ENCODE peak calls at places on chromosomes 7 and 10, in ten cellular contexts. K, H, I, N, T, B, D, V, E and Y are unnamed samples.

GRCh38 chr7:73717025-73717807 is 2.3 kb downstream of the STX1A start:
- DNase-seq in K (peak), H (no peak), I (peak), N (no peak), T (no peak), B (no peak), D (no peak), V (no peak), E (no peak), Y (no peak)

GRCh38 chr7:24368161-24368560 is 84.2 kb downstream of the NPY start:
- DNase-seq in K (no peak), H (no peak), I (no peak), N (peak), T (no peak), B (no peak), D (no peak), V (no peak), E (no peak), Y (no peak)

GRCh38 chr7:41592226-41592625 is 110.7 kb downstream of the INHBA start:
- DNase-seq in K (no peak), H (no peak), I (no peak), N (no peak), T (no peak), B (no peak), D (no peak), V (no peak), E (no peak), Y (no peak)

GRCh38 chr7:158842486-158842885 is 13.2 kb upstream of the ESYT2 start:
- DNase-seq in K (no peak), H (no peak), I (no peak), N (no peak), T (no peak), B (no peak), D (no peak), V (no peak), E (no peak), Y (no peak)

GRCh38 chr7:134196439-134196838 is 69.3 kb downstream of the LRGUK start:
- DNase-seq in K (no peak), H (no peak), I (no peak), N (no peak), T (no peak), B (no peak), D (no peak), V (no peak), E (no peak), Y (no peak)

GRCh38 chr7:15011289-15011688 is 108.7 kb upstream of the DGKB start:
- DNase-seq in K (no peak), H (no peak), I (no peak), N (no peak), T (no peak), B (no peak), D (no peak), V (no peak), E (no peak), Y (no peak)

GRCh38 chr7:106736508-106737201 is 75.7 kb upstream of the CCDC71L start:
- DNase-seq in K (peak), H (peak), I (peak), N (peak), T (no peak), B (no peak), D (no peak), V (peak), E (peak), Y (peak)

GRCh38 chr7:106102387-106102966 is 9.6 kb downstream of the SYPL1 start:
- DNase-seq in K (no peak), H (no peak), I (peak), N (no peak), T (no peak), B (no peak), D (no peak), V (no peak), E (no peak), Y (no peak)

GRCh38 chr7:87047-87446 is 105.3 kb upstream of the FAM20C start:
- DNase-seq in K (no peak), H (no peak), I (peak), N (no peak), T (no peak), B (no peak), D (no peak), V (no peak), E (no peak), Y (peak)

GRCh38 chr10:10765017-10765416 is 252.7 kb upstream of the CELF2 start:
- DNase-seq in K (no peak), H (no peak), I (no peak), N (no peak), T (no peak), B (no peak), D (no peak), V (no peak), E (no peak), Y (no peak)

GRCh38 chr10:21532694-21533576 is 1.1 kb upstream of the MLLT10 start:
- DNase-seq in K (no peak), H (no peak), I (no peak), N (no peak), T (no peak), B (no peak), D (peak), V (no peak), E (no peak), Y (no peak)

GRCh38 chr10:97332586-97333350 is 1.8 kb downstream of the FRAT2 start:
- DNase-seq in K (peak), H (peak), I (peak), N (peak), T (peak), B (no peak), D (no peak), V (peak), E (peak), Y (peak)

GRCh38 chr7:128247640-128248194 is 6.6 kb downstream of the LEP start:
- DNase-seq in K (peak), H (peak), I (peak), N (peak), T (no peak), B (no peak), D (no peak), V (no peak), E (no peak), Y (no peak)

GRCh38 chr10:38050212-38050611 is 39.7 kb downstream of the ZNF33A start:
- DNase-seq in K (no peak), H (peak), I (no peak), N (no peak), T (no peak), B (no peak), D (no peak), V (no peak), E (no peak), Y (no peak)

GRCh38 chr10:118204292-118204943 is 137.7 kb downstream of the FAM204A start:
- DNase-seq in K (no peak), H (no peak), I (no peak), N (no peak), T (no peak), B (no peak), D (no peak), V (no peak), E (no peak), Y (no peak)

GRCh38 chr10:62047240-62047897 is 145.9 kb downstream of the ARID5B start:
- DNase-seq in K (peak), H (no peak), I (no peak), N (no peak), T (no peak), B (no peak), D (no peak), V (no peak), E (no peak), Y (no peak)

GRCh38 chr7:151045262-151045661 is 3.1 kb upstream of the ASIC3 start:
- DNase-seq in K (no peak), H (no peak), I (no peak), N (no peak), T (peak), B (no peak), D (no peak), V (no peak), E (no peak), Y (no peak)

GRCh38 chr7:69739906-69740545 is 141.8 kb downstream of the AUTS2 start:
- DNase-seq in K (peak), H (peak), I (peak), N (no peak), T (peak), B (no peak), D (no peak), V (peak), E (no peak), Y (no peak)

GRCh38 chr10:35465601-35466140 is 129.4 kb downstream of the CCNY start:
- DNase-seq in K (no peak), H (no peak), I (no peak), N (no peak), T (no peak), B (no peak), D (no peak), V (no peak), E (no peak), Y (no peak)

GRCh38 chr7:141072548-141073172 is 1.2 kb upstream of the TMEM178B start:
- DNase-seq in K (peak), H (peak), I (peak), N (peak), T (peak), B (no peak), D (no peak), V (no peak), E (peak), Y (peak)

GRCh38 chr7:36707922-36708321 is 16.4 kb downstream of the AOAH start:
- DNase-seq in K (no peak), H (no peak), I (no peak), N (no peak), T (no peak), B (no peak), D (no peak), V (no peak), E (no peak), Y (no peak)

GRCh38 chr7:128831994-128832879 is 2.0 kb downstream of the FLNC start:
- DNase-seq in K (peak), H (peak), I (peak), N (no peak), T (peak), B (no peak), D (peak), V (no peak), E (no peak), Y (peak)

GRCh38 chr7:36279251-36279925 is 110.3 kb upstream of the ANLN start:
- DNase-seq in K (no peak), H (no peak), I (no peak), N (no peak), T (no peak), B (no peak), D (peak), V (no peak), E (no peak), Y (no peak)

GRCh38 chr7:28748934-28749584 is 209.1 kb downstream of the TRIL start:
- DNase-seq in K (peak), H (peak), I (no peak), N (peak), T (peak), B (no peak), D (no peak), V (peak), E (no peak), Y (no peak)

GRCh38 chr7:137441451-137441850 is 97.9 kb upstream of the PTN start:
- DNase-seq in K (peak), H (no peak), I (peak), N (no peak), T (no peak), B (no peak), D (no peak), V (no peak), E (no peak), Y (no peak)

GRCh38 chr7:159247910-159248309 is 103.2 kb upstream of the VIPR2 start:
- DNase-seq in K (no peak), H (no peak), I (no peak), N (no peak), T (no peak), B (no peak), D (no peak), V (no peak), E (no peak), Y (no peak)

GRCh38 chr7:4960363-4960762 is 1.4 kb upstream of the MMD2 start:
- DNase-seq in K (no peak), H (no peak), I (no peak), N (no peak), T (no peak), B (no peak), D (no peak), V (no peak), E (no peak), Y (no peak)

DNA sequence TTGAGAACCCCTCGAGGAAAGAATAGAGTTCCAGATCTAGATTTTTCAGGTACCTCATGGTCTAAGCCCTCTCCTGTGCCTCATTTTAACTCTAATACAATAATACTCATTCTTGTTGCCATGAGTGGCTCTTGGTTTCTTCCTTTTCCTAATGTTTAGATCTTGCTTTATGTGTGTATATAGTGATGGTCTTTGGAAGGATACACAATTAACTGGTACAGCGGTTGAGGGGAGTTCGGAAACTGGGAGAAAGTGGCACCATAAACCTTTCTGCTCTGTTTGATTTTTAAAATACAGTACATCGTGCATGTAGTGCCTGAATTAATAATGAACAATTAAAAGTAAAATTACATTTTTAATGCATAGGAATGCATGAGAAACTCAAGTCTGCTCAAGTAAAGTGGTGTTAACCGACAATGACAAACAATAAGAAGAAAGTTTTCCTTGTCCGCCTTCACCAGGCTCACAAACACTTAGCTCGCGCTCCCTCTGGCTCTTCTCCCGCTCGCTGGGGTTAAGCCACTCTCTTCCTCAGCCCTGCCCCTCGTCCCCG is 386 bp upstream of the EIF4EBP2 start:
- DNase-seq in K (no peak), H (no peak), I (no peak), N (no peak), T (no peak), B (no peak), D (no peak), V (no peak), E (no peak), Y (no peak)
- H3K4me3 ChIP-seq in K (no peak), H (peak), I (peak), N (peak), T (peak), B (peak), D (peak), V (peak), E (peak), Y (peak)

DNA sequence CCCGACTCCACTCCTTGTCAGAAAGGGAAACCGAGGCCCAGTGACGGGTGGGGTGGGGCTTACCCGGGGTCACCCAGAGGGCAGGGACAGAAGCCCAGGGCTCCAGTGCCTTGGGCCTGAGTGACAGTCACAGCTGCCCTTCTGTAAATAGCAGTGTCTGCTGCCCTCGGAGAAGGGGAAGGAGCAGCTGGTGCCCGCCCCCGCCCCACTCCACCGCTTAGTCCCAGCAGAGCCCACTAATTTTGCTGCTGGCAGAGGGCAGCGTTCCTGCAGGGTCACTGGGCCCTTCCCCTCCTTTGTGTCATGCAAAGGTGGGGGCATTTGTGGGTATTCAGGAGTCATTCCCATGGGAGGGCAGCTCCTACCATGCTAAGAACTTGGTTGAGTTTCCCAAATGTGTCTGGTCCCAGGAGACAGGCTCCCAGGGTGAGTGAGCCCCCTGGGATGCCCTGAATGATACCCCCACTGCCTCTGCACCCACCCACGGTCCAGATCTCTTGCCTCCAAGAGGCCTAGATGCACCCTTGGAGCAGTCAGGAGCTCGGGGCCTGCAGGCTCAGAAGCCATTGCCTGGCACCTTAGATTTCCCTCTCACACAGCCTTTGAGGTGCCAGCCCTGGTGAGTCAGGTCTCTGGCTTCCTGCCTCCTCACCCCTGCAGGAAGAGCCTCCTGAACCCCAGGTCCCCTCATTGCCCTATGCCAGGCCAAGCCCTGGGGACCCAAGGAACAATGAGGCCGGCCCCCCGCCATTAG is 17.2 kb downstream of the SH2B2 start:
- DNase-seq in K (no peak), H (no peak), I (no peak), N (peak), T (peak), B (no peak), D (no peak), V (no peak), E (no peak), Y (no peak)
- TF ChIP-seq CTCF in K (no peak), H (no peak), I (no peak), N (no peak), T (no peak), B (no peak), D (no peak), V (no peak), E (no peak), Y (no peak)

GRCh38 chr10:124698560-124699470 is 45.4 kb downstream of the FAM53B start:
- DNase-seq in K (no peak), H (no peak), I (no peak), N (no peak), T (peak), B (no peak), D (no peak), V (no peak), E (no peak), Y (no peak)

GRCh38 chr10:124695259-124695658 is 48.9 kb downstream of the FAM53B start:
- DNase-seq in K (no peak), H (no peak), I (no peak), N (no peak), T (no peak), B (no peak), D (no peak), V (no peak), E (no peak), Y (no peak)

GRCh38 chr10:124697837-124698559 is 46.2 kb downstream of the FAM53B start:
- DNase-seq in K (peak), H (peak), I (no peak), N (no peak), T (peak), B (no peak), D (no peak), V (no peak), E (no peak), Y (no peak)

GRCh38 chr10:124696446-124697392 is 47.5 kb downstream of the FAM53B start:
- DNase-seq in K (no peak), H (no peak), I (no peak), N (no peak), T (peak), B (no peak), D (no peak), V (no peak), E (no peak), Y (no peak)

GRCh38 chr10:124697443-124697836 is 46.7 kb downstream of the FAM53B start:
- DNase-seq in K (no peak), H (no peak), I (no peak), N (no peak), T (peak), B (no peak), D (no peak), V (no peak), E (no peak), Y (no peak)
- H3K4me3 ChIP-seq in K (no peak), H (no peak), I (no peak), N (no peak), T (no peak), B (no peak), D (no peak), V (no peak), E (no peak), Y (no peak)

GRCh38 chr10:15169555-15170407 is 1.3 kb upstream of the NMT2 start:
- DNase-seq in K (no peak), H (no peak), I (no peak), N (no peak), T (peak), B (no peak), D (no peak), V (no peak), E (no peak), Y (no peak)

GRCh38 chr10:15166325-15166724 is 2.2 kb downstream of the NMT2 start:
- DNase-seq in K (no peak), H (no peak), I (peak), N (no peak), T (no peak), B (no peak), D (no peak), V (no peak), E (no peak), Y (no peak)

GRCh38 chr10:15168296-15168780 is at the start of gene NMT2:
- DNase-seq in K (no peak), H (peak), I (no peak), N (no peak), T (peak), B (peak), D (peak), V (peak), E (no peak), Y (no peak)

GRCh38 chr10:15168781-15169554 is 475 bp upstream of the NMT2 start:
- DNase-seq in K (peak), H (peak), I (peak), N (peak), T (peak), B (peak), D (peak), V (peak), E (peak), Y (peak)

DNA sequence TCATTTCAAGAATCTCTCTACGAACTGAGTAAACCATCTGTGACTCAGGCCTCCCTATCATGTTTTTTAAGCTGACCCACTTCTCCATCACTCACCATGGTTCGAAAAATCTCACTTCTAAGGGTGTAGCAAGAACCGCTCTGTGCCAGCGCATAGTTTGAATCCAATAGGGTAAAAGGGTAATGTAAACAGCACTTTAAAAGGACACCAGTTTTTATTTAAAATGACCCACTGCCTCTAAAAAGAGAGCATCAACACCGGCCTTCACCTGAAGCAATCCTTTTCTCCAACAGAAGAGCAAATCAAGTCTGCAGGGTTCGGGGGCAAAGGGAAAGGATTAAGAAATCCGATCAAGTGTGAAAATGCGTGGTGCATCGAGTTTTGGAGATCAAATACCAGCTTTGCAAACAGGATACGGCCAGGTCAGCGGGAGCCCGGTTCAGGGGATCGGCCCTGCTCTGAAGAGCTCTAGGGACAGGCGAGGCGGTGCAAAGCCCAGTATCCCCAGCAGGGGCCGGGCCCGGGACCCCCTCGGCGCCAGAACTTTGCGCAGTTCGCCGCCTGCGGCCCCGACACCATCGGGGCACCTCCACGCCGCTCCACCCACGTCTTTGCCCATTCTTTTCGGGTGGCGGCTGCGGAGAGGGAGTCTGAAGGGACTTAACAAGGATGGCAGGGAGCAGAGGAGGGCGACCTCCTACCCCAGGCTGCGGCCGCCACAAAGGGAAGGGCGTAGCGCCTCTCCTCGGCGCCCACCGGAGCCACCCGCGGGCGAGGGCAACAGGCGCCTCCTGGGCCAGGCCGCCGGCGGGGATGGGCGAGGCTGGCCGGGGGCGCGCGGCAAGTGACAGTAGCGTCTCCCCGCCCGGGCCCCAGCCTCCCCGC is 840 bp downstream of the NMT2 start:
- DNase-seq in K (peak), H (peak), I (peak), N (peak), T (peak), B (no peak), D (peak), V (no peak), E (no peak), Y (no peak)
- TF ChIP-seq CTCF in K (peak), H (peak), I (peak), N (peak), T (peak), B (peak), D (peak), V (peak), E (peak), Y (peak)

GRCh38 chr10:70657036-70657435 is 15.3 kb upstream of the ADAMTS14 start:
- DNase-seq in K (peak), H (no peak), I (no peak), N (no peak), T (no peak), B (no peak), D (no peak), V (no peak), E (no peak), Y (no peak)
- H3K4me3 ChIP-seq in K (no peak), H (no peak), I (no peak), N (no peak), T (no peak), B (no peak), D (no peak), V (no peak), E (no peak), Y (no peak)